ENCODE peak calls at places on chromosomes 2 and 18, in eight cellular contexts. T is HCT116, G is GM12878, R is K562, K is endothelial cell of umbilical vein, C is SK-N-MC, D is HepG2, X is H1. W is an unnamed sample.

GRCh38 chr2:39008663-39009062 is 112.2 kb downstream of the SOS1 start:
- DNase-seq in D (no peak), X (no peak), C (no peak), G (no peak), K (peak), T (no peak), R (no peak), W (no peak)

GRCh38 chr2:209380278-209380677 is 43.6 kb upstream of the MAP2 start:
- DNase-seq in G (peak), K (no peak), X (no peak), D (no peak), C (no peak), T (no peak), R (no peak), W (no peak)

GRCh38 chr2:96204836-96205235 is 3.8 kb downstream of the STARD7 start:
- DNase-seq in D (no peak), K (peak), X (no peak), C (no peak), G (no peak), R (no peak), T (no peak), W (no peak)

GRCh38 chr18:36850527-36851201 is 21.7 kb downstream of the KIAA1328 start:
- DNase-seq in R (peak), X (no peak), G (no peak), D (peak), T (peak), K (peak), C (no peak), W (no peak)

GRCh38 chr2:172282944-172283343 is 144.4 kb upstream of the ITGA6 start:
- DNase-seq in K (peak), D (no peak), C (no peak), R (no peak), X (no peak), G (no peak), T (no peak), W (no peak)

GRCh38 chr2:225177098-225177497 is 134.8 kb upstream of the DOCK10 start:
- DNase-seq in C (no peak), K (no peak), R (no peak), G (no peak), D (no peak), T (no peak), X (no peak), W (no peak)

GRCh38 chr2:200592414-200593075 is 6.7 kb downstream of the AOX1 start:
- DNase-seq in C (no peak), K (peak), T (no peak), X (no peak), R (no peak), G (no peak), D (peak), W (peak)

GRCh38 chr2:46239175-46239846 is 57.9 kb upstream of the EPAS1 start:
- DNase-seq in G (no peak), K (no peak), X (no peak), T (no peak), D (no peak), R (no peak), C (no peak), W (no peak)

GRCh38 chr2:136844546-136844945 is 79.2 kb downstream of the THSD7B start:
- DNase-seq in T (no peak), D (no peak), R (no peak), K (no peak), X (no peak), G (no peak), C (no peak), W (no peak)

GRCh38 chr2:9803023-9803805 is 40.1 kb upstream of the TAF1B start:
- DNase-seq in T (no peak), G (no peak), C (no peak), R (no peak), X (no peak), K (no peak), D (no peak), W (no peak)

GRCh38 chr2:138712212-138712979 is 67.8 kb downstream of the NXPH2 start:
- DNase-seq in C (no peak), D (peak), T (no peak), K (no peak), X (no peak), R (no peak), G (peak), W (no peak)

GRCh38 chr2:155485141-155485842 is 786.8 kb downstream of the KCNJ3 start:
- DNase-seq in R (no peak), T (no peak), K (no peak), G (no peak), X (no peak), D (no peak), C (no peak), W (no peak)

GRCh38 chr18:598053-598665 is 1.4 kb downstream of the CLUL1 start:
- DNase-seq in K (no peak), R (no peak), C (no peak), D (no peak), X (no peak), G (no peak), T (no peak), W (no peak)

GRCh38 chr2:227717687-227718567 is at the start of gene SLC19A3:
- DNase-seq in T (no peak), C (no peak), K (peak), X (peak), D (peak), R (peak), G (no peak), W (peak)

GRCh38 chr2:22355816-22356433 is 1029.1 kb upstream of the KLHL29 start:
- DNase-seq in C (peak), D (peak), R (peak), X (peak), G (no peak), T (no peak), K (no peak), W (peak)

GRCh38 chr2:168550670-168551069 is 94.6 kb downstream of the CERS6 start:
- DNase-seq in G (no peak), T (no peak), K (no peak), C (no peak), R (no peak), D (no peak), X (no peak), W (peak)

GRCh38 chr2:46695283-46695682 is 215.9 kb downstream of the TMEM247 start:
- DNase-seq in X (no peak), R (no peak), C (no peak), G (no peak), K (peak), D (no peak), T (no peak), W (no peak)

GRCh38 chr18:74682141-74682997 is 84.7 kb downstream of the ZNF407 start:
- DNase-seq in G (no peak), D (no peak), X (no peak), T (no peak), C (no peak), K (no peak), R (no peak), W (no peak)

GRCh38 chr2:160114020-160114419 is 51.6 kb upstream of the PLA2R1 start:
- DNase-seq in C (no peak), T (no peak), R (no peak), G (no peak), X (no peak), D (no peak), K (no peak), W (no peak)

GRCh38 chr2:212708346-212708745 is 169.7 kb upstream of the ERBB4 start:
- DNase-seq in T (no peak), R (no peak), D (no peak), G (no peak), X (no peak), C (no peak), K (no peak), W (no peak)

GRCh38 chr2:112880081-112880531 is 30.9 kb upstream of the IL37 start:
- DNase-seq in K (no peak), G (no peak), D (no peak), T (no peak), X (no peak), C (no peak), R (no peak), W (no peak)

GRCh38 chr2:6685447-6685846 is 180.3 kb downstream of the CMPK2 start:
- DNase-seq in G (no peak), D (no peak), C (no peak), T (no peak), R (no peak), X (no peak), K (no peak), W (no peak)

GRCh38 chr2:151880586-151880985 is 52.4 kb upstream of the ARL5A start:
- DNase-seq in T (no peak), K (no peak), R (no peak), C (no peak), D (no peak), G (no peak), X (no peak), W (no peak)

GRCh38 chr2:43019025-43019367 is 207.4 kb downstream of the ZFP36L2 start:
- DNase-seq in K (no peak), T (no peak), G (no peak), X (no peak), C (no peak), D (no peak), R (no peak), W (no peak)

GRCh38 chr18:52963481-52963880 is 623.5 kb downstream of the DCC start:
- DNase-seq in T (no peak), G (no peak), K (no peak), R (no peak), X (no peak), C (no peak), D (no peak), W (peak)

GRCh38 chr2:159228006-159228655 is 58.4 kb downstream of the WDSUB1 start:
- DNase-seq in C (no peak), T (no peak), K (no peak), X (peak), R (no peak), D (no peak), G (no peak), W (no peak)

GRCh38 chr18:12858961-12859360 is 25.1 kb downstream of the PTPN2 start:
- DNase-seq in R (no peak), X (no peak), T (no peak), G (no peak), K (peak), D (no peak), C (no peak), W (no peak)

DNA sequence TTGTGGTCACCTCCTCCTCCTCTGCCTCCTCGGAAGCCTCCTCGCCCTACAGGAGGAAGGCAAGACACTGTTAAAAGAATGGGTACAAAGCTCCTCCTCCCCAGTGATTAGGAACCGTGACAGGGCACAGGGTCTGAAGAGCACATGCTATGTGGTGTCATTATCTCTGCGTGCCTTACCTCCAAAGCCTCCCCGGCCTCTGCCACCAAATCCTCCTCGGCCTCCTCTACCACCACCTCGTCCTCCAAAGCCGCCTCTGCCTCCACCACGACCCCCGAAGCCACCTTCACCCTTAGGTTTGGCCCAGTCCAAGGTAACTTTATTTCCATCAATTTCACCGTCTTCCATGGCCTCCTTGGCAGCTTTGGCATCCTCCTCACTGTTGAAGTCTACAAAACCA is 9.1 kb downstream of the NCL start:
- DNase-seq in X (no peak), T (no peak), K (no peak), C (no peak), R (no peak), G (no peak), D (no peak), W (no peak)
- TF ChIP-seq POLR2AphosphoS5 in X (peak), T (no peak), K (no peak), C (peak), R (peak), G (peak), D (no peak), W (no peak)

GRCh38 chr2:16750175-16750924 is 84.7 kb upstream of the CYRIA start:
- DNase-seq in G (no peak), R (no peak), C (no peak), T (no peak), K (no peak), D (no peak), X (no peak), W (no peak)
- TF ChIP-seq EZH2 in G (no peak), R (no peak), C (no peak), T (no peak), K (no peak), D (no peak), X (no peak), W (no peak)

GRCh38 chr2:150133623-150134022 is 353.8 kb downstream of the RND3 start:
- DNase-seq in X (no peak), C (no peak), D (peak), R (peak), T (peak), K (peak), G (peak), W (no peak)
- TF ChIP-seq POLR2AphosphoS5 in X (no peak), C (no peak), D (no peak), R (no peak), T (no peak), K (peak), G (no peak), W (no peak)

DNA sequence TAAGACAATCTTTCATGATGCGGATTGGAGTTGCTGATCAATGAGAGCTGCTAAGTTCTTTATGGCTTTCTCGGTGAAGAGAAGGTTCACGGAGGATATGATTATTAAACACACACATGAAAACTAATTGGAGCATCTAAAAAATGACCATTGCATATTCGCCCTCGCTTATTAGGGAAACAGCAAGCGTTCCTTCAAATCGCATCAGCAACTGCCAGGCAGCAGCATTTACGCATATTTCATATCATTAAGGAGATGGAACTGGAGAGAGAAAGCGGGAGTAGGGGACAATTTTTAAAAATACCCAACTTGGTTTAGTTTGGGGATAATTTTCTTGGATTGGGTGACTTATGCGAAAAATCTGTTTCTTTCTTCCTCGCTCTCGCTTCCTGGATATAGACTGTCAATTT is 693 bp downstream of the EML6 start:
- DNase-seq in G (no peak), X (no peak), R (no peak), C (peak), K (peak), T (no peak), D (no peak), W (no peak)
- TF ChIP-seq EZH2 in G (no peak), X (no peak), R (no peak), C (no peak), K (peak), T (no peak), D (no peak), W (peak)

GRCh38 chr2:55862269-55862668 is 61.3 kb downstream of the EFEMP1 start:
- DNase-seq in R (no peak), D (no peak), X (no peak), G (no peak), T (no peak), K (peak), C (no peak), W (no peak)

GRCh38 chr2:55861733-55862132 is 61.8 kb downstream of the EFEMP1 start:
- DNase-seq in K (no peak), C (no peak), D (no peak), X (no peak), G (no peak), R (no peak), T (no peak), W (no peak)

GRCh38 chr2:55865095-55865835 is 58.3 kb downstream of the EFEMP1 start:
- DNase-seq in K (peak), R (no peak), C (no peak), T (no peak), G (no peak), D (no peak), X (no peak), W (no peak)

GRCh38 chr2:55864351-55865084 is 59.1 kb downstream of the EFEMP1 start:
- DNase-seq in D (no peak), T (no peak), G (no peak), X (no peak), C (no peak), R (no peak), K (no peak), W (no peak)

GRCh38 chr2:55862673-55863390 is 60.8 kb downstream of the EFEMP1 start:
- DNase-seq in T (no peak), C (no peak), R (no peak), K (peak), D (no peak), X (no peak), G (no peak), W (no peak)
- TF ChIP-seq POLR2AphosphoS5 in T (no peak), C (no peak), R (no peak), K (peak), D (no peak), X (no peak), G (no peak), W (no peak)

GRCh38 chr2:236631361-236632291 is 62.0 kb downstream of the ACKR3 start:
- DNase-seq in T (no peak), G (no peak), X (no peak), R (no peak), K (peak), C (no peak), D (no peak), W (no peak)
- TF ChIP-seq EZH2 in T (no peak), G (no peak), X (no peak), R (no peak), K (no peak), C (no peak), D (no peak), W (no peak)

GRCh38 chr18:22047485-22047884 is 121.9 kb upstream of the GATA6 start:
- DNase-seq in T (no peak), G (no peak), X (no peak), C (no peak), K (no peak), D (no peak), R (no peak), W (no peak)

GRCh38 chr18:22045221-22045918 is 124.0 kb upstream of the GATA6 start:
- DNase-seq in K (no peak), X (no peak), G (no peak), C (no peak), R (no peak), D (no peak), T (no peak), W (no peak)

GRCh38 chr18:22046473-22046872 is 122.9 kb upstream of the GATA6 start:
- DNase-seq in C (no peak), D (no peak), R (no peak), X (no peak), K (no peak), T (no peak), G (no peak), W (no peak)

GRCh38 chr18:22043837-22044236 is 125.6 kb upstream of the GATA6 start:
- DNase-seq in X (no peak), D (no peak), T (no peak), G (no peak), R (no peak), K (no peak), C (no peak), W (no peak)

GRCh38 chr18:22044474-22045220 is 124.7 kb upstream of the GATA6 start:
- DNase-seq in R (no peak), G (no peak), T (no peak), C (no peak), D (no peak), X (no peak), K (no peak), W (no peak)
- TF ChIP-seq POLR2AphosphoS5 in R (no peak), G (no peak), T (no peak), C (no peak), D (no peak), X (no peak), K (no peak), W (no peak)